ENCODE peak calls at places on chromosomes 16 and 17, in four cellular contexts. N is SK-N-SH, D is dorsolateral prefrontal cortex, S is PC-9. T is an unnamed sample.

GRCh38 chr16:87951550-87952538 is 610 bp downstream of the BANP start:
- DNase-seq in D (no peak), S (no peak), N (peak; percentile 46), T (no peak)

GRCh38 chr16:8675183-8676159 is 1.1 kb downstream of the ABAT start:
- DNase-seq in S (no peak), D (no peak), N (peak; percentile 77), T (no peak)

GRCh38 chr17:74295625-74296547 is 21.9 kb downstream of the DNAI2 start:
- DNase-seq in S (no peak), N (no peak), D (no peak), T (no peak)

GRCh38 chr17:50682938-50683337 is 24.8 kb downstream of the ANKRD40 start:
- DNase-seq in N (no peak), D (no peak), S (no peak), T (no peak)

GRCh38 chr16:85471469-85472431 is 141.4 kb upstream of the GSE1 start:
- DNase-seq in N (no peak), S (peak; percentile 85), D (no peak), T (no peak)

GRCh38 chr16:87487361-87487924 is 5.4 kb downstream of the ZCCHC14 start:
- DNase-seq in N (no peak), D (no peak), S (peak; percentile 8), T (peak; percentile 49)

GRCh38 chr16:67197704-67198103 is 1.2 kb upstream of the ELMO3 start:
- DNase-seq in D (no peak), S (no peak), N (no peak), T (no peak)

GRCh38 chr16:29710227-29711219 is 31.5 kb downstream of the QPRT start:
- DNase-seq in D (no peak), N (peak; percentile 61), S (peak; percentile 44), T (peak; percentile 57)

GRCh38 chr17:29155966-29156338 is 24.2 kb downstream of the MYO18A start:
- DNase-seq in S (no peak), D (no peak), N (no peak), T (no peak)

GRCh38 chr17:78233678-78234077 is 2.2 kb downstream of the TMEM235 start:
- DNase-seq in S (no peak), D (no peak), N (no peak), T (no peak)
- H3K27me3 ChIP-seq in S (no peaks in the 10 kb centered on the region), D (peaks cover 7% of the 10 kb centered on the region), N (peaks cover 21% of the 10 kb centered on the region), T (peaks cover 29% of the 10 kb centered on the region)

GRCh38 chr16:11100239-11100750 is 155.7 kb downstream of the SOCS1 start:
- DNase-seq in S (no peak), N (no peak), D (no peak), T (no peak)
- TF ChIP-seq CTCF in S (no peak), N (peak; percentile 45), D (no peak), T (peak; percentile 31)

DNA sequence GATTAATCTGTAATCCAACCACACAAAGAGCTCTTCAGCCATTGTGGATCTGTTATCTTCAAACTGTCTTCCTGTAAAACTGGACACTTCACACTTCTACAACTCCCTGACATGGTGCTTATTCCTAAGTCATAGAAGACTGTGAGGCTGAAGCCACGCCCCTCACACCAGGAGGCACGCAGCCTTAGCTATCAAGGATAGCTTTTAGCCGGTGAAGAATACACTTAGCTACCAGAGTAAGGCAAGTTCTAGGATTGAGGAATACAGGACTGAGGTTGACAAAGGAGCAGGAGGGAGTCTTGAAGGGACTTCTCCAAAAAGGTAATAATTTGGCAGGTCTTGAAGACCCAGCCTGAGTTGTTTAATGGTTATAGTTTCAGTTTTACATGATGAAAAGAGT is 79.8 kb upstream of the GAS7 start:
- DNase-seq in S (no peak), D (no peak), N (no peak), T (no peak)
- H3K4me3 ChIP-seq in S (no peak overlapping the region), D (no peak overlapping the region), N (peak overlapping the region; percentile 36), T (no peak overlapping the region)

GRCh38 chr17:42675348-42675983 is 1.3 kb downstream of the PLEKHH3 start:
- DNase-seq in D (no peak), N (peak; percentile 73), S (no peak), T (no peak)

GRCh38 chr17:42677921-42678781 is 1.4 kb upstream of the PLEKHH3 start:
- DNase-seq in S (peak; percentile 86), D (peak; percentile 74), N (peak; percentile 90), T (no peak)

GRCh38 chr17:42675984-42676423 is 790 bp downstream of the PLEKHH3 start:
- DNase-seq in D (no peak), S (peak; percentile 58), N (peak; percentile 71), T (no peak)

GRCh38 chr17:42677012-42677857 is 441 bp upstream of the PLEKHH3 start:
- DNase-seq in N (peak; percentile 97), S (peak; percentile 98), D (peak; percentile 99), T (peak; percentile 94)

DNA sequence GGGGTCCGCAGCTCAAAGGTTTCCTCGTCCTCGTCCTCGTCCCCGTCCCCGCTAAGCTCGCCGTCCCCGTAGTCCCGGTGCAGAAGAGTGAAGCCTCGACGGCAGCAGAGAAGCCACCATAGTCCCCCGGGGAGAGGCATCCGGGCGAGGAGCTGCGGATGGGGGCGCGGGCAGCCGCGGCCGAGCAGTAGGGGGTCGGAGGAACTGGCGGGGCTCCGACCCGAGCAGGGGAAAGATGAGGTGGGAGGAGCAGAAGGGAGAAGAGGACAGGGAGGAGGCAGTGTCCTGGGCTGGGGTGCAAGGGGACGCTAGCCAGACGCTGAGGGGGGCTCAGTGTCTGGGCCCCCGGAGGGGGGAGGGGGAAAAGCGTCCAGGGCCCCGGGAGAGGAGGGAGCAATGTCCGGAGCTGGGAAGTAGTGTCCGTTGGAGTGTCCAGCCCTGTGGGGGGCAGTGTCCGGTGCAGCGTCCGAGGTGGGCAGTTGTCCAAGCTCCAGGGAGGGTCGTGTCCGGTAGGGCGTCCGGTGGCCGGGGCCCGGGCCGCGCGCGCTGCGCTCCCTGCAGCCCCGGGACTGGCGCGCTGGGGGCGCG is at the start of gene PLEKHH3:
- DNase-seq in N (no peak), S (no peak), D (no peak), T (no peak)
- H3K27me3 ChIP-seq in N (no peaks in the 10 kb centered on the region), S (no peaks in the 10 kb centered on the region), D (no peaks in the 10 kb centered on the region), T (no peaks in the 10 kb centered on the region)

GRCh38 chr16:20359997-20360396 is 7.5 kb upstream of the UMOD start:
- DNase-seq in D (no peak), S (no peak), N (peak; percentile 15), T (no peak)
- TF ChIP-seq CTCF in D (no peak), S (no peak), N (peak; percentile 46), T (peak; percentile 14)

DNA sequence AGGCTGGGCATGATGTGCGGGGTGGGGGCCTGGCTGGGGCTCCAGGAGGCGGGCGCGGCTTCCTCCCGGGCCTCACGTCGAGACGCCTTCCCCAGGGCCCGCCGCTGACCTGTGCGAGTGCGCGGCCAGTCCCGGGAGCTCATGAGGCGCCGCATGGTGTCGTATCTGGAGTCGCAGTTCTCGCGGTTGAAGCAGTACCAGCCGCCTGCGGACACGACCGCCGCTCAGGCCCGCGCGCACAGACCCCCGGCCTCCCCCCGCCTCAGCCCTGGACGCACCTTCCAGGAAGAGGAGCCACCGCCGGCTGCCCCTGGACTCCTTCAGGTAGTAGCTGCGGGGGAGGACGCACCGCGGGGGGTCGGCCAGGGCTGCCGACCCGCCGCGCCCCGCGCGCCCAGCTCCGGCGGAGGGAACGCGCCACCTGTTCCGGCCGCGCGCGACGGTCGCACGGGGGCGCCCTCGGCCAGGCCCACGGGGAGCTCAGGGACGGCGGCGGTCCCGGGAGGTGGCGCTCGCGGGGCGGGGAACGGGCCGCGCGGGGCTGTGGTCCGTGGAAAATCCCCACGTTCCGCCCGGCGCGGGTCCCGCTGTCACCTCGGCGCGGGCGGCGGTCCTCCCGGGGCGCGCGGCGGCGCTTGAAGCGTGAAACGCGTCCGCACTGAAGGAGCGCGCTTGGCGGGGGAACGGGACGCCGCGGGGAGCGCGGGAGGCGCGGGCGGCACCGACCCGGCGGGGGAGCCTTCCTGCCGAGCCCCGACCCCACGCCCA is 1.4 kb downstream of the NOTUM start:
- DNase-seq in S (peak; percentile 74), N (peak; percentile 96), D (no peak), T (no peak)
- H3K4me3 ChIP-seq in S (no peak overlapping the region), N (peak overlapping the region; percentile 49), D (peak overlapping the region; percentile 43), T (no peak overlapping the region)

GRCh38 chr16:1907226-1907849 is 10.9 kb downstream of the HS3ST6 start:
- DNase-seq in S (no peak), N (peak; percentile 35), D (no peak), T (no peak)

GRCh38 chr16:1908983-1909382 is 9.2 kb downstream of the HS3ST6 start:
- DNase-seq in D (no peak), S (no peak), N (peak; percentile 53), T (no peak)

GRCh38 chr16:1911467-1912214 is 6.6 kb downstream of the HS3ST6 start:
- DNase-seq in N (no peak), D (no peak), S (no peak), T (no peak)

GRCh38 chr16:1908081-1908633 is 10.1 kb downstream of the HS3ST6 start:
- DNase-seq in D (no peak), S (no peak), N (peak; percentile 32), T (no peak)

GRCh38 chr16:1909661-1910231 is 8.5 kb downstream of the HS3ST6 start:
- DNase-seq in S (peak; percentile 41), N (peak; percentile 81), D (no peak), T (no peak)
- H3K27me3 ChIP-seq in S (peaks cover 2% of the 10 kb centered on the region), N (no peaks in the 10 kb centered on the region), D (no peaks in the 10 kb centered on the region), T (peaks cover 48% of the 10 kb centered on the region)

GRCh38 chr17:44733753-44734152 is 25.0 kb upstream of the ADAM11 start:
- DNase-seq in D (no peak), N (no peak), S (no peak), T (no peak)
- TF ChIP-seq CTCF in D (peak; percentile 46), N (no peak), S (peak; percentile 42), T (peak; percentile 44)

GRCh38 chr17:7021993-7022778 is 664 bp upstream of the BCL6B start:
- DNase-seq in N (peak; percentile 92), S (peak; percentile 79), D (no peak), T (no peak)

GRCh38 chr17:7024402-7024785 is 1.5 kb downstream of the BCL6B start:
- DNase-seq in N (no peak), S (no peak), D (no peak), T (no peak)

GRCh38 chr17:7025240-7025639 is 2.4 kb downstream of the BCL6B start:
- DNase-seq in D (no peak), N (no peak), S (no peak), T (no peak)

GRCh38 chr17:7022791-7023571 is at the start of gene BCL6B:
- DNase-seq in D (no peak), S (no peak), N (no peak), T (no peak)

DNA sequence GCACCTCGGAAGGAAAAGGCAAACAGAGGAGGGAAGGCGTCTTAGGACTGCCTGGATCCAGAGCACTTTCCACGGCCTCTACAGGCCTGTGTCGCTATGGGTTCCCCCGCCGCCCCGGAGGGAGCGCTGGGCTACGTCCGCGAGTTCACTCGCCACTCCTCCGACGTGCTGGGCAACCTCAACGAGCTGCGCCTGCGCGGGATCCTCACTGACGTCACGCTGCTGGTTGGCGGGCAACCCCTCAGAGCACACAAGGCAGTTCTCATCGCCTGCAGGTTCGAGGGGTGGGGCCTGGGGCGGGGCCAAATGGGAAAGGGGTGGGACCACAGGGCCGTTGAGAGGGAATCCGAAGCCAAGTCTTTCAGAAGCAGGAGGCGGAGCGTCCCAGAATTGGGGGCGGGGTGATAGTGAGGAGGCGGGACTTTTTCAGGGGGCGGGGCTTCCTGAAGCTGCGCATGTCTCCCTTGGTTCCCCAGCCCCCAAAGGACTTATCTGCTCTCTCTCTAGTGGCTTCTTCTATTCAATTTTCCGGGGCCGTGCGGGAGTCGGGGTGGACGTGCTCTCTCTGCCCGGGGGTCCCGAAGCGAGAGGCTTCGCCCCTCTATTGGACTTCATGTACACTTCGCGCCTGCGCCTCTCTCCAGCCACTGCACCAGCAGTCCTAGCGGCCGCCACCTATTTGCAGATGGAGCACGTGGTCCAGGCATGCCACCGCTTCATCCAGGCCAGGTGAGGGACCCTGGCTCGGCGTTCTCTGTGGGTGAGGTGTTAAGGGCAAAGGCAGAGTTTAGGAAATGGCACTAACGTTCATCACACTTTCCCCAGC is 939 bp downstream of the BCL6B start:
- DNase-seq in N (peak; percentile 95), D (no peak), S (peak; percentile 97), T (peak; percentile 51)
- H3K4me3 ChIP-seq in N (no peak overlapping the region), D (peak overlapping the region; percentile 34), S (peak overlapping the region; percentile 39), T (no peak overlapping the region)

T was measured in kidney epithelial cell.